ENCODE peak calls at places on chromosomes 16 and 17, in five cellular contexts. One of them, this sample, is unnamed.

GRCh38 chr16:12588510-12588909 is 215.2 kb downstream of the CPPED1 start:
- DNase-seq in A673: no peak
- DNase-seq in skeletal muscle cell: no peak
- DNase-seq in stimulated activated CD8-positive, alpha-beta memory T cell treated with anti-CD3 and anti-CD28 coated beads, Interleukin-4, amount 100 ng/mL, for 48 hours: peak
- DNase-seq in COR-L47: no peak
- DNase-seq in this sample: no peak

GRCh38 chr17:55279788-55280579 is 15.2 kb downstream of the HLF start:
- DNase-seq in A673: no peak
- DNase-seq in skeletal muscle cell: no peak
- DNase-seq in stimulated activated CD8-positive, alpha-beta memory T cell treated with anti-CD3 and anti-CD28 coated beads, Interleukin-4, amount 100 ng/mL, for 48 hours: no peak
- DNase-seq in COR-L47: no peak
- DNase-seq in this sample: no peak

GRCh38 chr17:7445011-7445927 is at the start of gene CHRNB1:
- DNase-seq in A673: peak
- DNase-seq in skeletal muscle cell: no peak
- DNase-seq in stimulated activated CD8-positive, alpha-beta memory T cell treated with anti-CD3 and anti-CD28 coated beads, Interleukin-4, amount 100 ng/mL, for 48 hours: peak
- DNase-seq in COR-L47: no peak
- DNase-seq in this sample: peak

GRCh38 chr17:63493411-63493810 is 16.6 kb downstream of the ACE start:
- DNase-seq in A673: no peak
- DNase-seq in skeletal muscle cell: no peak
- DNase-seq in stimulated activated CD8-positive, alpha-beta memory T cell treated with anti-CD3 and anti-CD28 coated beads, Interleukin-4, amount 100 ng/mL, for 48 hours: no peak
- DNase-seq in COR-L47: no peak
- DNase-seq in this sample: no peak

GRCh38 chr16:27286446-27286845 is 17.9 kb upstream of the NSMCE1 start:
- DNase-seq in A673: no peak
- DNase-seq in skeletal muscle cell: peak
- DNase-seq in stimulated activated CD8-positive, alpha-beta memory T cell treated with anti-CD3 and anti-CD28 coated beads, Interleukin-4, amount 100 ng/mL, for 48 hours: peak
- DNase-seq in COR-L47: no peak
- DNase-seq in this sample: no peak

GRCh38 chr17:49054342-49055092 is 57.3 kb downstream of the IGF2BP1 start:
- DNase-seq in A673: no peak
- DNase-seq in skeletal muscle cell: no peak
- DNase-seq in stimulated activated CD8-positive, alpha-beta memory T cell treated with anti-CD3 and anti-CD28 coated beads, Interleukin-4, amount 100 ng/mL, for 48 hours: no peak
- DNase-seq in COR-L47: no peak
- DNase-seq in this sample: no peak

GRCh38 chr16:54284319-54284930 is 2.2 kb downstream of the IRX3 start:
- DNase-seq in A673: no peak
- DNase-seq in skeletal muscle cell: no peak
- DNase-seq in stimulated activated CD8-positive, alpha-beta memory T cell treated with anti-CD3 and anti-CD28 coated beads, Interleukin-4, amount 100 ng/mL, for 48 hours: no peak
- DNase-seq in COR-L47: peak
- DNase-seq in this sample: no peak

GRCh38 chr17:81309140-81309858 is 14.2 kb upstream of the SLC38A10 start:
- DNase-seq in A673: no peak
- DNase-seq in skeletal muscle cell: no peak
- DNase-seq in stimulated activated CD8-positive, alpha-beta memory T cell treated with anti-CD3 and anti-CD28 coated beads, Interleukin-4, amount 100 ng/mL, for 48 hours: peak
- DNase-seq in COR-L47: no peak
- DNase-seq in this sample: peak

GRCh38 chr16:88806491-88807111 is 3.0 kb downstream of the CDT1 start:
- DNase-seq in A673: no peak
- DNase-seq in skeletal muscle cell: no peak
- DNase-seq in stimulated activated CD8-positive, alpha-beta memory T cell treated with anti-CD3 and anti-CD28 coated beads, Interleukin-4, amount 100 ng/mL, for 48 hours: no peak
- DNase-seq in COR-L47: no peak
- DNase-seq in this sample: no peak

GRCh38 chr16:75062944-75063444 is 53.6 kb downstream of the LDHD start:
- DNase-seq in A673: no peak
- DNase-seq in skeletal muscle cell: no peak
- DNase-seq in stimulated activated CD8-positive, alpha-beta memory T cell treated with anti-CD3 and anti-CD28 coated beads, Interleukin-4, amount 100 ng/mL, for 48 hours: no peak
- DNase-seq in COR-L47: no peak
- DNase-seq in this sample: no peak

GRCh38 chr16:4260360-4260759 is 12.5 kb downstream of the TFAP4 start:
- DNase-seq in A673: no peak
- DNase-seq in skeletal muscle cell: no peak
- DNase-seq in stimulated activated CD8-positive, alpha-beta memory T cell treated with anti-CD3 and anti-CD28 coated beads, Interleukin-4, amount 100 ng/mL, for 48 hours: no peak
- DNase-seq in COR-L47: peak
- DNase-seq in this sample: no peak

GRCh38 chr17:57708401-57708800 is 36.7 kb downstream of the CCDC182 start:
- DNase-seq in A673: peak
- DNase-seq in skeletal muscle cell: peak
- DNase-seq in stimulated activated CD8-positive, alpha-beta memory T cell treated with anti-CD3 and anti-CD28 coated beads, Interleukin-4, amount 100 ng/mL, for 48 hours: no peak
- DNase-seq in COR-L47: no peak
- DNase-seq in this sample: peak

GRCh38 chr16:53913920-53914319 is 210.0 kb downstream of the FTO start:
- DNase-seq in A673: no peak
- DNase-seq in skeletal muscle cell: no peak
- DNase-seq in stimulated activated CD8-positive, alpha-beta memory T cell treated with anti-CD3 and anti-CD28 coated beads, Interleukin-4, amount 100 ng/mL, for 48 hours: no peak
- DNase-seq in COR-L47: no peak
- DNase-seq in this sample: no peak

GRCh38 chr17:65531508-65532431 is 29.7 kb downstream of the AXIN2 start:
- DNase-seq in A673: no peak
- DNase-seq in skeletal muscle cell: no peak
- DNase-seq in stimulated activated CD8-positive, alpha-beta memory T cell treated with anti-CD3 and anti-CD28 coated beads, Interleukin-4, amount 100 ng/mL, for 48 hours: no peak
- DNase-seq in COR-L47: peak
- DNase-seq in this sample: no peak

GRCh38 chr17:70130274-70130673 is 39.1 kb upstream of the KCNJ2 start:
- DNase-seq in A673: no peak
- DNase-seq in skeletal muscle cell: no peak
- DNase-seq in stimulated activated CD8-positive, alpha-beta memory T cell treated with anti-CD3 and anti-CD28 coated beads, Interleukin-4, amount 100 ng/mL, for 48 hours: no peak
- DNase-seq in COR-L47: no peak
- DNase-seq in this sample: peak

GRCh38 chr17:72618018-72618509 is 474.4 kb downstream of the SLC39A11 start:
- DNase-seq in A673: no peak
- DNase-seq in skeletal muscle cell: no peak
- DNase-seq in stimulated activated CD8-positive, alpha-beta memory T cell treated with anti-CD3 and anti-CD28 coated beads, Interleukin-4, amount 100 ng/mL, for 48 hours: peak
- DNase-seq in COR-L47: peak
- DNase-seq in this sample: peak

GRCh38 chr16:17476414-17477259 is 5.9 kb upstream of the XYLT1 start:
- DNase-seq in A673: peak
- DNase-seq in skeletal muscle cell: no peak
- DNase-seq in stimulated activated CD8-positive, alpha-beta memory T cell treated with anti-CD3 and anti-CD28 coated beads, Interleukin-4, amount 100 ng/mL, for 48 hours: peak
- DNase-seq in COR-L47: no peak
- DNase-seq in this sample: peak

GRCh38 chr16:71626018-71626857 is at the start of gene MARVELD3:
- DNase-seq in A673: no peak
- DNase-seq in skeletal muscle cell: no peak
- DNase-seq in stimulated activated CD8-positive, alpha-beta memory T cell treated with anti-CD3 and anti-CD28 coated beads, Interleukin-4, amount 100 ng/mL, for 48 hours: peak
- DNase-seq in COR-L47: peak
- DNase-seq in this sample: no peak

GRCh38 chr17:8430966-8431365 is 4.7 kb upstream of the NDEL1 start:
- DNase-seq in A673: peak
- DNase-seq in skeletal muscle cell: no peak
- DNase-seq in stimulated activated CD8-positive, alpha-beta memory T cell treated with anti-CD3 and anti-CD28 coated beads, Interleukin-4, amount 100 ng/mL, for 48 hours: no peak
- DNase-seq in COR-L47: no peak
- DNase-seq in this sample: no peak

GRCh38 chr16:78045865-78046581 is 23.7 kb downstream of the CLEC3A start:
- DNase-seq in A673: peak
- DNase-seq in skeletal muscle cell: peak
- DNase-seq in stimulated activated CD8-positive, alpha-beta memory T cell treated with anti-CD3 and anti-CD28 coated beads, Interleukin-4, amount 100 ng/mL, for 48 hours: peak
- DNase-seq in COR-L47: no peak
- DNase-seq in this sample: peak

GRCh38 chr16:74601131-74601871 is 5.6 kb downstream of the GLG1 start:
- DNase-seq in A673: no peak
- DNase-seq in skeletal muscle cell: no peak
- DNase-seq in stimulated activated CD8-positive, alpha-beta memory T cell treated with anti-CD3 and anti-CD28 coated beads, Interleukin-4, amount 100 ng/mL, for 48 hours: peak
- DNase-seq in COR-L47: no peak
- DNase-seq in this sample: no peak

GRCh38 chr16:3158014-3158497 is 23.2 kb downstream of the ZNF213 start:
- DNase-seq in A673: no peak
- DNase-seq in skeletal muscle cell: no peak
- DNase-seq in stimulated activated CD8-positive, alpha-beta memory T cell treated with anti-CD3 and anti-CD28 coated beads, Interleukin-4, amount 100 ng/mL, for 48 hours: no peak
- DNase-seq in COR-L47: no peak
- DNase-seq in this sample: peak

GRCh38 chr17:7858487-7858832 is 657 bp downstream of the CYB5D1 start:
- DNase-seq in A673: peak
- DNase-seq in skeletal muscle cell: no peak
- DNase-seq in stimulated activated CD8-positive, alpha-beta memory T cell treated with anti-CD3 and anti-CD28 coated beads, Interleukin-4, amount 100 ng/mL, for 48 hours: peak
- DNase-seq in COR-L47: no peak
- DNase-seq in this sample: peak

GRCh38 chr17:3693829-3694231 is 2.1 kb downstream of the P2RX5 start:
- DNase-seq in A673: no peak
- DNase-seq in skeletal muscle cell: no peak
- DNase-seq in stimulated activated CD8-positive, alpha-beta memory T cell treated with anti-CD3 and anti-CD28 coated beads, Interleukin-4, amount 100 ng/mL, for 48 hours: peak
- DNase-seq in COR-L47: no peak
- DNase-seq in this sample: no peak

GRCh38 chr16:68384293-68385255 is 63.7 kb downstream of the SMPD3 start:
- DNase-seq in A673: no peak
- DNase-seq in skeletal muscle cell: no peak
- DNase-seq in stimulated activated CD8-positive, alpha-beta memory T cell treated with anti-CD3 and anti-CD28 coated beads, Interleukin-4, amount 100 ng/mL, for 48 hours: no peak
- DNase-seq in COR-L47: peak
- DNase-seq in this sample: no peak

GRCh38 chr16:63998-64913 is 8.2 kb downstream of the RHBDF1 start:
- DNase-seq in A673: no peak
- DNase-seq in skeletal muscle cell: no peak
- DNase-seq in stimulated activated CD8-positive, alpha-beta memory T cell treated with anti-CD3 and anti-CD28 coated beads, Interleukin-4, amount 100 ng/mL, for 48 hours: no peak
- DNase-seq in COR-L47: peak
- DNase-seq in this sample: no peak

GRCh38 chr16:70159355-70160348 is 13.9 kb upstream of the CLEC18C start:
- DNase-seq in A673: no peak
- DNase-seq in skeletal muscle cell: no peak
- DNase-seq in stimulated activated CD8-positive, alpha-beta memory T cell treated with anti-CD3 and anti-CD28 coated beads, Interleukin-4, amount 100 ng/mL, for 48 hours: no peak
- DNase-seq in COR-L47: no peak
- DNase-seq in this sample: no peak

GRCh38 chr17:29574732-29575510 is 6.4 kb downstream of the TP53I13 start:
- DNase-seq in A673: no peak
- DNase-seq in skeletal muscle cell: no peak
- DNase-seq in stimulated activated CD8-positive, alpha-beta memory T cell treated with anti-CD3 and anti-CD28 coated beads, Interleukin-4, amount 100 ng/mL, for 48 hours: no peak
- DNase-seq in COR-L47: no peak
- DNase-seq in this sample: no peak

GRCh38 chr17:30267625-30268024 is 24.1 kb downstream of the BLMH start:
- DNase-seq in A673: no peak
- DNase-seq in skeletal muscle cell: no peak
- DNase-seq in stimulated activated CD8-positive, alpha-beta memory T cell treated with anti-CD3 and anti-CD28 coated beads, Interleukin-4, amount 100 ng/mL, for 48 hours: no peak
- DNase-seq in COR-L47: no peak
- DNase-seq in this sample: no peak

GRCh38 chr16:68445458-68445857 is 2.9 kb downstream of the SMPD3 start:
- DNase-seq in A673: peak
- DNase-seq in skeletal muscle cell: no peak
- DNase-seq in stimulated activated CD8-positive, alpha-beta memory T cell treated with anti-CD3 and anti-CD28 coated beads, Interleukin-4, amount 100 ng/mL, for 48 hours: peak
- DNase-seq in COR-L47: peak
- DNase-seq in this sample: peak

GRCh38 chr16:52069866-52070265 is 477.1 kb downstream of the TOX3 start:
- DNase-seq in A673: peak
- DNase-seq in skeletal muscle cell: no peak
- DNase-seq in stimulated activated CD8-positive, alpha-beta memory T cell treated with anti-CD3 and anti-CD28 coated beads, Interleukin-4, amount 100 ng/mL, for 48 hours: no peak
- DNase-seq in COR-L47: peak
- DNase-seq in this sample: peak

GRCh38 chr16:50372611-50373344 is 4.0 kb upstream of the BRD7 start:
- DNase-seq in A673: no peak
- DNase-seq in skeletal muscle cell: peak
- DNase-seq in stimulated activated CD8-positive, alpha-beta memory T cell treated with anti-CD3 and anti-CD28 coated beads, Interleukin-4, amount 100 ng/mL, for 48 hours: no peak
- DNase-seq in COR-L47: no peak
- DNase-seq in this sample: no peak

GRCh38 chr16:85052536-85052935 is 24.9 kb downstream of the KIAA0513 start:
- DNase-seq in A673: no peak
- DNase-seq in skeletal muscle cell: peak
- DNase-seq in stimulated activated CD8-positive, alpha-beta memory T cell treated with anti-CD3 and anti-CD28 coated beads, Interleukin-4, amount 100 ng/mL, for 48 hours: no peak
- DNase-seq in COR-L47: no peak
- DNase-seq in this sample: no peak

GRCh38 chr17:61065263-61065773 is 334.3 kb upstream of the TBX2 start:
- DNase-seq in A673: no peak
- DNase-seq in skeletal muscle cell: no peak
- DNase-seq in stimulated activated CD8-positive, alpha-beta memory T cell treated with anti-CD3 and anti-CD28 coated beads, Interleukin-4, amount 100 ng/mL, for 48 hours: no peak
- DNase-seq in COR-L47: no peak
- DNase-seq in this sample: peak

GRCh38 chr17:58136669-58137279 is 11.4 kb upstream of the OR4D1 start:
- DNase-seq in A673: peak
- DNase-seq in skeletal muscle cell: no peak
- DNase-seq in stimulated activated CD8-positive, alpha-beta memory T cell treated with anti-CD3 and anti-CD28 coated beads, Interleukin-4, amount 100 ng/mL, for 48 hours: no peak
- DNase-seq in COR-L47: no peak
- DNase-seq in this sample: peak

GRCh38 chr16:49335828-49336227 is 37.8 kb upstream of the C16orf78 start:
- DNase-seq in A673: no peak
- DNase-seq in skeletal muscle cell: no peak
- DNase-seq in stimulated activated CD8-positive, alpha-beta memory T cell treated with anti-CD3 and anti-CD28 coated beads, Interleukin-4, amount 100 ng/mL, for 48 hours: no peak
- DNase-seq in COR-L47: no peak
- DNase-seq in this sample: no peak

GRCh38 chr17:76307299-76307965 is 644 bp downstream of the QRICH2 start:
- DNase-seq in A673: no peak
- DNase-seq in skeletal muscle cell: no peak
- DNase-seq in stimulated activated CD8-positive, alpha-beta memory T cell treated with anti-CD3 and anti-CD28 coated beads, Interleukin-4, amount 100 ng/mL, for 48 hours: no peak
- DNase-seq in COR-L47: no peak
- DNase-seq in this sample: no peak

GRCh38 chr17:73591278-73592078 is 52.8 kb downstream of the SDK2 start:
- DNase-seq in A673: no peak
- DNase-seq in skeletal muscle cell: no peak
- DNase-seq in stimulated activated CD8-positive, alpha-beta memory T cell treated with anti-CD3 and anti-CD28 coated beads, Interleukin-4, amount 100 ng/mL, for 48 hours: peak
- DNase-seq in COR-L47: no peak
- DNase-seq in this sample: no peak

This sample was measured in SK-MEL-5.